ENCODE peak calls at places on chromosomes 11 and 22, in five cellular contexts. M, J, P, L and K are unnamed samples.

GRCh38 chr22:44362249-44363040 is 49.7 kb upstream of the SHISAL1 start:
- DNase-seq in M (no peak), J (no peak), P (no peak), L (no peak), K (no peak)

GRCh38 chr11:78446210-78446609 is 28.6 kb upstream of the GAB2 start:
- DNase-seq in M (no peak), J (no peak), P (no peak), L (no peak), K (no peak)

GRCh38 chr22:46547179-46547882 is 9.9 kb upstream of the CELSR1 start:
- DNase-seq in M (peak; percentile 70), J (peak; percentile 60), P (no peak), L (peak; percentile 46), K (no peak)

GRCh38 chr11:133747409-133747808 is 97.9 kb downstream of the SPATA19 start:
- DNase-seq in M (no peak), J (no peak), P (no peak), L (no peak), K (no peak)

GRCh38 chr11:70861534-70861933 is 390.8 kb downstream of the SHANK2 start:
- DNase-seq in M (no peak), J (no peak), P (no peak), L (no peak), K (no peak)

GRCh38 chr22:26845016-26845728 is 187.8 kb downstream of the MIAT start:
- DNase-seq in M (no peak), J (no peak), P (no peak), L (no peak), K (no peak)

GRCh38 chr11:73978576-73979086 is 4.0 kb downstream of the UCP2 start:
- DNase-seq in M (no peak), J (no peak), P (no peak), L (no peak), K (no peak)

GRCh38 chr11:85663781-85664560 is 958 bp downstream of the CREBZF start:
- DNase-seq in M (peak; percentile 58), J (peak; percentile 36), P (peak; percentile 87), L (peak; percentile 64), K (peak; percentile 36)

GRCh38 chr22:43392385-43392989 is 19.3 kb upstream of the MPPED1 start:
- DNase-seq in M (no peak), J (no peak), P (no peak), L (no peak), K (no peak)

GRCh38 chr11:74650498-74650897 is 58.1 kb downstream of the POLD3 start:
- DNase-seq in M (no peak), J (no peak), P (no peak), L (no peak), K (no peak)

GRCh38 chr11:45097721-45098493 is 48.5 kb upstream of the PRDM11 start:
- DNase-seq in M (no peak), J (no peak), P (peak; percentile 54), L (peak; percentile 63), K (peak; percentile 29)

GRCh38 chr11:63212742-63213141 is 30.7 kb downstream of the SLC22A25 start:
- DNase-seq in M (peak; percentile 13), J (no peak), P (no peak), L (no peak), K (peak; percentile 15)

GRCh38 chr11:35088226-35088625 is 50.7 kb upstream of the CD44 start:
- DNase-seq in M (no peak), J (no peak), P (no peak), L (no peak), K (no peak)

GRCh38 chr22:17451251-17451765 is 82.0 kb downstream of the CECR2 start:
- DNase-seq in M (no peak), J (no peak), P (no peak), L (no peak), K (no peak)

GRCh38 chr11:68471360-68472340 is 11.1 kb downstream of the PPP6R3 start:
- DNase-seq in M (peak; percentile 73), J (no peak), P (peak; percentile 74), L (no peak), K (no peak)

GRCh38 chr11:33448461-33449130 is 191.4 kb downstream of the HIPK3 start:
- DNase-seq in M (no peak), J (no peak), P (no peak), L (no peak), K (no peak)

GRCh38 chr11:73258104-73258684 is 13.9 kb upstream of the P2RY6 start:
- DNase-seq in M (no peak), J (no peak), P (no peak), L (no peak), K (no peak)

GRCh38 chr22:37502342-37503182 is 16.4 kb upstream of the MFNG start:
- DNase-seq in M (no peak), J (no peak), P (no peak), L (no peak), K (no peak)

GRCh38 chr11:112100457-112100856 is 13.8 kb downstream of the SDHD start:
- DNase-seq in M (no peak), J (no peak), P (no peak), L (no peak), K (no peak)

GRCh38 chr11:6568191-6568918 is 35.1 kb downstream of the RRP8 start:
- DNase-seq in M (no peak), J (no peak), P (no peak), L (no peak), K (no peak)

GRCh38 chr22:41524809-41525449 is 19.3 kb downstream of the POLR3H start:
- DNase-seq in M (no peak), J (no peak), P (peak; percentile 67), L (peak; percentile 57), K (no peak)

GRCh38 chr11:125257185-125257584 is 92.6 kb downstream of the PKNOX2 start:
- DNase-seq in M (no peak), J (no peak), P (no peak), L (no peak), K (no peak)

GRCh38 chr11:14075118-14075601 is 112.6 kb downstream of the SPON1 start:
- DNase-seq in M (no peak), J (no peak), P (peak; percentile 67), L (no peak), K (no peak)

GRCh38 chr11:123564225-123564624 is 90.2 kb downstream of the SCN3B start:
- DNase-seq in M (no peak), J (no peak), P (no peak), L (no peak), K (no peak)

GRCh38 chr22:48414662-48415061 is 1413.0 kb downstream of the BRD1 start:
- DNase-seq in M (no peak), J (no peak), P (no peak), L (no peak), K (no peak)

GRCh38 chr22:28435271-28435825 is 244.3 kb downstream of the TTC28 start:
- DNase-seq in M (no peak), J (no peak), P (no peak), L (no peak), K (no peak)

GRCh38 chr11:2257023-2257700 is 13.2 kb downstream of the ASCL2 start:
- DNase-seq in M (no peak), J (no peak), P (no peak), L (no peak), K (no peak)

GRCh38 chr11:125062931-125063428 is at the start of gene SLC37A2:
- DNase-seq in M (peak; percentile 50), J (peak; percentile 15), P (peak; percentile 65), L (peak; percentile 59), K (peak; percentile 14)

GRCh38 chr22:43967069-43967468 is 11.8 kb downstream of the SAMM50 start:
- DNase-seq in M (no peak), J (no peak), P (no peak), L (no peak), K (no peak)